ENCODE peak calls at places on chromosomes 16 and 17, in nine cellular contexts. One of them, this sample, is unnamed.

GRCh38 chr16:77069929-77070328 is 121.1 kb upstream of the MON1B start:
- DNase-seq in heart right ventricle: no peak
- DNase-seq in heart left ventricle: no peak
- DNase-seq in neural progenitor cell: no peak
- DNase-seq in WTC11: no peak
- DNase-seq in CD8-positive, alpha-beta T cell: no peak
- DNase-seq in AG09319: no peak
- DNase-seq in OCI-LY7: no peak
- DNase-seq in tibial nerve: no peak
- DNase-seq in this sample: no peak

GRCh38 chr16:19223235-19223847 is 55.3 kb downstream of the SYT17 start:
- DNase-seq in heart right ventricle: no peak
- DNase-seq in heart left ventricle: no peak
- DNase-seq in neural progenitor cell: peak; percentile 65
- DNase-seq in WTC11: peak; percentile 86
- DNase-seq in CD8-positive, alpha-beta T cell: no peak
- DNase-seq in AG09319: no peak
- DNase-seq in OCI-LY7: peak; percentile 41
- DNase-seq in tibial nerve: peak; percentile 17
- DNase-seq in this sample: no peak

GRCh38 chr16:1078579-1079021 is 6.1 kb downstream of the SSTR5 start:
- DNase-seq in heart right ventricle: no peak
- DNase-seq in heart left ventricle: no peak
- DNase-seq in neural progenitor cell: no peak
- DNase-seq in WTC11: no peak
- DNase-seq in CD8-positive, alpha-beta T cell: no peak
- DNase-seq in AG09319: no peak
- DNase-seq in OCI-LY7: no peak
- DNase-seq in tibial nerve: no peak
- DNase-seq in this sample: no peak

GRCh38 chr17:64496348-64496785 is 487 bp downstream of the POLG2 start:
- DNase-seq in heart right ventricle: no peak
- DNase-seq in heart left ventricle: no peak
- DNase-seq in neural progenitor cell: no peak
- DNase-seq in WTC11: no peak
- DNase-seq in CD8-positive, alpha-beta T cell: no peak
- DNase-seq in AG09319: no peak
- DNase-seq in OCI-LY7: peak; percentile 13
- DNase-seq in tibial nerve: no peak
- DNase-seq in this sample: no peak

GRCh38 chr17:82424001-82424862 is 5.8 kb upstream of the OGFOD3 start:
- DNase-seq in heart right ventricle: no peak
- DNase-seq in heart left ventricle: no peak
- DNase-seq in neural progenitor cell: peak; percentile 74
- DNase-seq in WTC11: peak; percentile 62
- DNase-seq in CD8-positive, alpha-beta T cell: peak; percentile 69
- DNase-seq in AG09319: peak; percentile 4
- DNase-seq in OCI-LY7: peak; percentile 81
- DNase-seq in tibial nerve: peak; percentile 50
- DNase-seq in this sample: no peak

GRCh38 chr17:73585583-73585982 is 58.7 kb downstream of the SDK2 start:
- DNase-seq in heart right ventricle: no peak
- DNase-seq in heart left ventricle: no peak
- DNase-seq in neural progenitor cell: no peak
- DNase-seq in WTC11: peak; percentile 31
- DNase-seq in CD8-positive, alpha-beta T cell: no peak
- DNase-seq in AG09319: no peak
- DNase-seq in OCI-LY7: peak; percentile 78
- DNase-seq in tibial nerve: no peak
- DNase-seq in this sample: no peak

GRCh38 chr17:3864534-3864933 is 18.5 kb upstream of the NCBP3 start:
- DNase-seq in heart right ventricle: no peak
- DNase-seq in heart left ventricle: no peak
- DNase-seq in neural progenitor cell: no peak
- DNase-seq in WTC11: no peak
- DNase-seq in CD8-positive, alpha-beta T cell: no peak
- DNase-seq in AG09319: no peak
- DNase-seq in OCI-LY7: no peak
- DNase-seq in tibial nerve: no peak
- DNase-seq in this sample: no peak

GRCh38 chr16:56667581-56668571 is at the start of gene MT1G:
- DNase-seq in heart right ventricle: peak; percentile 37
- DNase-seq in heart left ventricle: peak; percentile 62
- DNase-seq in neural progenitor cell: no peak
- DNase-seq in WTC11: peak; percentile 65
- DNase-seq in CD8-positive, alpha-beta T cell: no peak
- DNase-seq in AG09319: no peak
- DNase-seq in OCI-LY7: no peak
- DNase-seq in tibial nerve: no peak
- DNase-seq in this sample: no peak

GRCh38 chr17:29862951-29863350 is 67.1 kb downstream of the SSH2 start:
- DNase-seq in heart right ventricle: no peak
- DNase-seq in heart left ventricle: no peak
- DNase-seq in neural progenitor cell: no peak
- DNase-seq in WTC11: no peak
- DNase-seq in CD8-positive, alpha-beta T cell: no peak
- DNase-seq in AG09319: no peak
- DNase-seq in OCI-LY7: no peak
- DNase-seq in tibial nerve: no peak
- DNase-seq in this sample: no peak

GRCh38 chr17:78697846-78698343 is 84.2 kb downstream of the CYTH1 start:
- DNase-seq in heart right ventricle: no peak
- DNase-seq in heart left ventricle: no peak
- DNase-seq in neural progenitor cell: no peak
- DNase-seq in WTC11: no peak
- DNase-seq in CD8-positive, alpha-beta T cell: no peak
- DNase-seq in AG09319: no peak
- DNase-seq in OCI-LY7: peak; percentile 58
- DNase-seq in tibial nerve: no peak
- DNase-seq in this sample: no peak

GRCh38 chr16:85347213-85347591 is 234.9 kb upstream of the CIBAR2 start:
- DNase-seq in heart right ventricle: no peak
- DNase-seq in heart left ventricle: no peak
- DNase-seq in neural progenitor cell: peak; percentile 60
- DNase-seq in WTC11: peak; percentile 77
- DNase-seq in CD8-positive, alpha-beta T cell: no peak
- DNase-seq in AG09319: no peak
- DNase-seq in OCI-LY7: no peak
- DNase-seq in tibial nerve: no peak
- DNase-seq in this sample: no peak
- TF ChIP-seq CTCF in heart right ventricle: peak; percentile 37
- TF ChIP-seq CTCF in heart left ventricle: peak; percentile 17
- TF ChIP-seq CTCF in neural progenitor cell: peak; percentile 58
- TF ChIP-seq CTCF in WTC11: peak; percentile 63
- TF ChIP-seq CTCF in CD8-positive, alpha-beta T cell: no peak
- TF ChIP-seq CTCF in AG09319: peak; percentile 10
- TF ChIP-seq CTCF in OCI-LY7: peak; percentile 56
- TF ChIP-seq CTCF in tibial nerve: no peak
- TF ChIP-seq CTCF in this sample: no peak

DNA sequence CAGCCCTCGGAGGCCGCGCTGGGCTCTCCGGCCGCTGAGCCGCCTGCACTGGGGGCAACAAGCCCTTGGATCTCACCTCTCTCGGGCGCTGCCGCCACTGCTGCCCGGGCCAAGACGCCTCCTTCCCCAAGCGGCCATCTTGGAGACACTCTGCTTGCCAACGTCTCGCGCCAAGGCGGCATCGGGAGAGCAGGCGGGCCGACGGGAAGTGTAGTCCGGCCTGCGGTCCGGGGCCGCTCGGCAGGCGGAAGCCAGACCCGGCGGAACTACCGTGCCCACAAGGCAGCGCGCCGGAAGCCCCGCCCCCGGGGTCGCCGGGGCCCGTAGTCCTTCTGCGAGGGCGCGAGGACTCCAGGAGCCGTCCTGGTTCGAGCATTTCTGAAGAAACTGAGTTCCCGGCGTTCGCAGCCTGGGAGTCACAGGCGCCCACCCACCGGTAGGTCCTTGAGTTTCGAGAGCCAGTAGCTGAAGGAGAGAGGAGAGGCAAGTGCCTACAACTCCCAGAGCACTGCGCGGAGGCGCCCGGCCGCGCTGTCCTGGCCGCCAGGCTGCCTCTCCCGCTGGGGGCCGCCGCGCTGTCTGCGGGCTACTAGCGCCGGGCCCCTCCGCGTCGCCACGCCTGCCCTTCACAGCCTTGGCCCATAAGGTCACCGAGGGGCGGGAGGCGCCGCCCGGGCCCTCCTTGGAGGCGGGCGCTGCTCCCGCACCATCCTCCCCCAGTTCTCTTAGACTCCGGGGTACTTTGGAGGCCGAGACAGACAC is at the start of gene TMEM11:
- DNase-seq in heart right ventricle: peak; percentile 95
- DNase-seq in heart left ventricle: peak; percentile 98
- DNase-seq in neural progenitor cell: peak; percentile 99
- DNase-seq in WTC11: peak; percentile 97
- DNase-seq in CD8-positive, alpha-beta T cell: peak; percentile 94
- DNase-seq in AG09319: peak; percentile 90
- DNase-seq in OCI-LY7: peak; percentile 97
- DNase-seq in tibial nerve: peak; percentile 88
- DNase-seq in this sample: peak; percentile 71
- TF ChIP-seq CTCF in heart right ventricle: peak; percentile 36
- TF ChIP-seq CTCF in heart left ventricle: peak; percentile 41
- TF ChIP-seq CTCF in neural progenitor cell: no peak
- TF ChIP-seq CTCF in WTC11: no peak
- TF ChIP-seq CTCF in CD8-positive, alpha-beta T cell: peak; percentile 26
- TF ChIP-seq CTCF in AG09319: no peak
- TF ChIP-seq CTCF in OCI-LY7: peak; percentile 41
- TF ChIP-seq CTCF in tibial nerve: peak; percentile 39
- TF ChIP-seq CTCF in this sample: no peak

DNA sequence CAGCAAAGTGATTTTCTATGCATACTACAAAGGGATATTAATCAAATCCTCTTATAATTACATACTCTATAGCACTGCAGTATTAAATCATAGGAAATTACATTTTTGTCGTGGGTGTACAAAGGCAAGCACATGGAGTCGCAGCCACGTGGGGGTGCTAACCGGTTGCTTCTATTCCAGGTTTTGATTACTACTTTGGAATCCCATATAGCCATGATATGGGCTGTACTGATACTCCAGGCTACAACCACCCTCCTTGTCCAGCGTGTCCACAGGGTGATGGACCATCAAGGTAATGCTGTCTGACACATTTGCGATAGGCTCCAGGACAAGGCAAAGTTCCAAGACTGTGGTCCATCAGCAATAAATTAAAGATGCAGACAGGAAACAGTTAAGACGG is 60.1 kb downstream of the ARSG start:
- DNase-seq in heart right ventricle: no peak
- DNase-seq in heart left ventricle: no peak
- DNase-seq in neural progenitor cell: no peak
- DNase-seq in WTC11: no peak
- DNase-seq in CD8-positive, alpha-beta T cell: no peak
- DNase-seq in AG09319: no peak
- DNase-seq in OCI-LY7: no peak
- DNase-seq in tibial nerve: no peak
- DNase-seq in this sample: no peak
- TF ChIP-seq CTCF in heart right ventricle: peak; percentile 58
- TF ChIP-seq CTCF in heart left ventricle: peak; percentile 40
- TF ChIP-seq CTCF in neural progenitor cell: no peak
- TF ChIP-seq CTCF in WTC11: no peak
- TF ChIP-seq CTCF in CD8-positive, alpha-beta T cell: no peak
- TF ChIP-seq CTCF in AG09319: peak; percentile 32
- TF ChIP-seq CTCF in OCI-LY7: no peak
- TF ChIP-seq CTCF in tibial nerve: no peak
- TF ChIP-seq CTCF in this sample: no peak

DNA sequence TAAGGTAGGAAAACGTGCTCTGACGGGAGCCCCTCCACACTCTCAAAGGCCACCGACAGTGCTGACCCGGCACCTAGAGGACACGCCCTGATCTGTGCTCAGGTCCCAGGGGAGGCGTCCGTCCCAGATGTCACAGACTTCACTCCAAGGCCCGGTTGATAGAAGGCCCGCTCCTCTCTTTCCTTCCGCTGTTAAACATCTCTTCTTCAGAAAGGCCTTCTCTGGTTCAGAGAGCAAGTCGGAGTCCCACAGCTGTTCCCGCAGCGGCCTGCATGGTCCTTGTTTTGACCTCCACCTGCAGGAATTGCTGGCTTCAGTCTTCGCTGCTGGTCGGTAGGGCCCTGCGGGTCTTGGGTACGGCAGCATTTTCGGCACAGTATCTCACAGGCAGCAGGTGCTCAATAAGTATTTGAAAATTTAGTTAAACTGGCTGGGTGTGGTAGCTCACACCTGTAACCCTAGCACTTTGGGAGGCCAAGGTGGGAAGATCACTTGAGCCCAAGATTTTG is 88.5 kb downstream of the MRC2 start:
- DNase-seq in heart right ventricle: no peak
- DNase-seq in heart left ventricle: no peak
- DNase-seq in neural progenitor cell: no peak
- DNase-seq in WTC11: no peak
- DNase-seq in CD8-positive, alpha-beta T cell: no peak
- DNase-seq in AG09319: no peak
- DNase-seq in OCI-LY7: no peak
- DNase-seq in tibial nerve: no peak
- DNase-seq in this sample: no peak
- TF ChIP-seq CTCF in heart right ventricle: no peak
- TF ChIP-seq CTCF in heart left ventricle: no peak
- TF ChIP-seq CTCF in neural progenitor cell: no peak
- TF ChIP-seq CTCF in WTC11: no peak
- TF ChIP-seq CTCF in CD8-positive, alpha-beta T cell: no peak
- TF ChIP-seq CTCF in AG09319: no peak
- TF ChIP-seq CTCF in OCI-LY7: no peak
- TF ChIP-seq CTCF in tibial nerve: no peak
- TF ChIP-seq CTCF in this sample: no peak

DNA sequence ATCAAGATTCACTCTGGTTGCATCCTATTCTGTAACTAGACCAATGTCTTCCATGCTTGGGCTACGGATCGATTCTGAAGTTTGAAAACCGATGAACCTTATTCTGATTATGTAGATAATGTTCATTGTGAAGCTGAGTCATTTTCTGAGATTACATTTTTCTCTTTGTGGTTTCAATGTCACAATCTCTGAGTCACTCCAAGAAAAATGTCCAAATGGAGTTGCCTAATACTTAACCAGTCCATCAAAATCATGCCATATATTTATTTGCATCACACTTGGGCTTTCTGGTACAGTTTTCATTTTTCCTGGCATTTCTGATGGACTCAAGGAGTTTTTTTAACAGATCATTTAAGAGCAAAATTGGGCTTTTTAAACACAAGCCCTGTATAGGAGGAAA is 17.4 kb downstream of the CACNG3 start:
- DNase-seq in heart right ventricle: no peak
- DNase-seq in heart left ventricle: no peak
- DNase-seq in neural progenitor cell: no peak
- DNase-seq in WTC11: no peak
- DNase-seq in CD8-positive, alpha-beta T cell: no peak
- DNase-seq in AG09319: no peak
- DNase-seq in OCI-LY7: no peak
- DNase-seq in tibial nerve: no peak
- DNase-seq in this sample: no peak
- TF ChIP-seq CTCF in heart right ventricle: no peak
- TF ChIP-seq CTCF in heart left ventricle: no peak
- TF ChIP-seq CTCF in neural progenitor cell: no peak
- TF ChIP-seq CTCF in WTC11: no peak
- TF ChIP-seq CTCF in CD8-positive, alpha-beta T cell: no peak
- TF ChIP-seq CTCF in AG09319: no peak
- TF ChIP-seq CTCF in OCI-LY7: no peak
- TF ChIP-seq CTCF in tibial nerve: no peak
- TF ChIP-seq CTCF in this sample: no peak

DNA sequence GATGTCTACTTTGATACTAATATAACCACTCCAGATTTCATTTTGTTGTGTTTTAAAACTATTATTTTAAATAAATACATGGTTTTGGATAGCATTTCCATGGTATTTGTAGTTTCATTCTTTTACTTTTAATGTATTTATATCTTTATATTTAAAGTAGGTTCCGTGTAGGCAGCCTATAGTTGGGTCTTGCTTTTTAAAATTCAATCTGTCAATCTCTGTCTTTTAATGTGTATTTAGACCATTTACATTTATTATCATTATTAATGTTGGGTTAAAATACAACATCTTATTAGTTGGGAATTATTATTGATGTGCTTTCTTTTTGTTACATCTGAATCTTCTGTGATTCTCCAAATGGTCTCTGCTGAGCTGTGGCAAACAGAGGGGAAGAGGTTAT is 412.1 kb downstream of the NPIPA7 start:
- DNase-seq in heart right ventricle: no peak
- DNase-seq in heart left ventricle: no peak
- DNase-seq in neural progenitor cell: no peak
- DNase-seq in WTC11: no peak
- DNase-seq in CD8-positive, alpha-beta T cell: no peak
- DNase-seq in AG09319: no peak
- DNase-seq in OCI-LY7: no peak
- DNase-seq in tibial nerve: no peak
- DNase-seq in this sample: no peak
- TF ChIP-seq CTCF in heart right ventricle: no peak
- TF ChIP-seq CTCF in heart left ventricle: no peak
- TF ChIP-seq CTCF in neural progenitor cell: no peak
- TF ChIP-seq CTCF in WTC11: no peak
- TF ChIP-seq CTCF in CD8-positive, alpha-beta T cell: no peak
- TF ChIP-seq CTCF in AG09319: no peak
- TF ChIP-seq CTCF in OCI-LY7: no peak
- TF ChIP-seq CTCF in tibial nerve: no peak
- TF ChIP-seq CTCF in this sample: no peak